ENCODE peak calls at places on chromosomes 7 and 10, in four cellular contexts. One of them, this sample, is unnamed.

GRCh38 chr7:107938448-107939250 is 47.7 kb downstream of the DLD start:
- DNase-seq in caudate nucleus: no peak
- DNase-seq in lower lobe of right lung: no peak
- DNase-seq in CD8-positive, alpha-beta T cell: no peak
- DNase-seq in this sample: no peak

GRCh38 chr7:28169166-28169713 is 11.4 kb downstream of the JAZF1 start:
- DNase-seq in caudate nucleus: no peak
- DNase-seq in lower lobe of right lung: no peak
- DNase-seq in CD8-positive, alpha-beta T cell: no peak
- DNase-seq in this sample: no peak

GRCh38 chr10:89480047-89480446 is 55.3 kb downstream of the SLC16A12 start:
- DNase-seq in caudate nucleus: no peak
- DNase-seq in lower lobe of right lung: no peak
- DNase-seq in CD8-positive, alpha-beta T cell: no peak
- DNase-seq in this sample: no peak

GRCh38 chr10:106355450-106355849 is 809.1 kb downstream of the SORCS1 start:
- DNase-seq in caudate nucleus: no peak
- DNase-seq in lower lobe of right lung: no peak
- DNase-seq in CD8-positive, alpha-beta T cell: no peak
- DNase-seq in this sample: no peak

GRCh38 chr7:80583901-80584300 is 54.5 kb upstream of the CD36 start:
- DNase-seq in caudate nucleus: no peak
- DNase-seq in lower lobe of right lung: no peak
- DNase-seq in CD8-positive, alpha-beta T cell: no peak
- DNase-seq in this sample: no peak

GRCh38 chr7:112876877-112877276 is 86.7 kb upstream of the TMEM168 start:
- DNase-seq in caudate nucleus: no peak
- DNase-seq in lower lobe of right lung: no peak
- DNase-seq in CD8-positive, alpha-beta T cell: no peak
- DNase-seq in this sample: no peak

GRCh38 chr7:33351709-33352108 is 222.3 kb downstream of the BBS9 start:
- DNase-seq in caudate nucleus: no peak
- DNase-seq in lower lobe of right lung: no peak
- DNase-seq in CD8-positive, alpha-beta T cell: no peak
- DNase-seq in this sample: no peak

GRCh38 chr7:2002561-2003450 is 229.9 kb downstream of the MAD1L1 start:
- DNase-seq in caudate nucleus: no peak
- DNase-seq in lower lobe of right lung: peak; percentile 38
- DNase-seq in CD8-positive, alpha-beta T cell: peak; percentile 6
- DNase-seq in this sample: no peak

GRCh38 chr10:102813734-102814455 is 23.3 kb downstream of the CYP17A1 start:
- DNase-seq in caudate nucleus: no peak
- DNase-seq in lower lobe of right lung: no peak
- DNase-seq in CD8-positive, alpha-beta T cell: no peak
- DNase-seq in this sample: no peak

GRCh38 chr10:116686632-116687031 is 55.7 kb downstream of the HSPA12A start:
- DNase-seq in caudate nucleus: no peak
- DNase-seq in lower lobe of right lung: no peak
- DNase-seq in CD8-positive, alpha-beta T cell: no peak
- DNase-seq in this sample: no peak

GRCh38 chr10:23917251-23917908 is 291.6 kb upstream of the KIAA1217 start:
- DNase-seq in caudate nucleus: no peak
- DNase-seq in lower lobe of right lung: no peak
- DNase-seq in CD8-positive, alpha-beta T cell: no peak
- DNase-seq in this sample: no peak

GRCh38 chr10:79084012-79084971 is 15.5 kb downstream of the ZMIZ1 start:
- DNase-seq in caudate nucleus: no peak
- DNase-seq in lower lobe of right lung: peak; percentile 96
- DNase-seq in CD8-positive, alpha-beta T cell: no peak
- DNase-seq in this sample: peak; percentile 49

GRCh38 chr10:79082035-79082373 is 13.2 kb downstream of the ZMIZ1 start:
- DNase-seq in caudate nucleus: no peak
- DNase-seq in lower lobe of right lung: no peak
- DNase-seq in CD8-positive, alpha-beta T cell: no peak
- DNase-seq in this sample: no peak

GRCh38 chr10:79081353-79082034 is 12.7 kb downstream of the ZMIZ1 start:
- DNase-seq in caudate nucleus: no peak
- DNase-seq in lower lobe of right lung: no peak
- DNase-seq in CD8-positive, alpha-beta T cell: no peak
- DNase-seq in this sample: no peak

GRCh38 chr10:79084972-79085597 is 16.3 kb downstream of the ZMIZ1 start:
- DNase-seq in caudate nucleus: no peak
- DNase-seq in lower lobe of right lung: no peak
- DNase-seq in CD8-positive, alpha-beta T cell: no peak
- DNase-seq in this sample: no peak

DNA sequence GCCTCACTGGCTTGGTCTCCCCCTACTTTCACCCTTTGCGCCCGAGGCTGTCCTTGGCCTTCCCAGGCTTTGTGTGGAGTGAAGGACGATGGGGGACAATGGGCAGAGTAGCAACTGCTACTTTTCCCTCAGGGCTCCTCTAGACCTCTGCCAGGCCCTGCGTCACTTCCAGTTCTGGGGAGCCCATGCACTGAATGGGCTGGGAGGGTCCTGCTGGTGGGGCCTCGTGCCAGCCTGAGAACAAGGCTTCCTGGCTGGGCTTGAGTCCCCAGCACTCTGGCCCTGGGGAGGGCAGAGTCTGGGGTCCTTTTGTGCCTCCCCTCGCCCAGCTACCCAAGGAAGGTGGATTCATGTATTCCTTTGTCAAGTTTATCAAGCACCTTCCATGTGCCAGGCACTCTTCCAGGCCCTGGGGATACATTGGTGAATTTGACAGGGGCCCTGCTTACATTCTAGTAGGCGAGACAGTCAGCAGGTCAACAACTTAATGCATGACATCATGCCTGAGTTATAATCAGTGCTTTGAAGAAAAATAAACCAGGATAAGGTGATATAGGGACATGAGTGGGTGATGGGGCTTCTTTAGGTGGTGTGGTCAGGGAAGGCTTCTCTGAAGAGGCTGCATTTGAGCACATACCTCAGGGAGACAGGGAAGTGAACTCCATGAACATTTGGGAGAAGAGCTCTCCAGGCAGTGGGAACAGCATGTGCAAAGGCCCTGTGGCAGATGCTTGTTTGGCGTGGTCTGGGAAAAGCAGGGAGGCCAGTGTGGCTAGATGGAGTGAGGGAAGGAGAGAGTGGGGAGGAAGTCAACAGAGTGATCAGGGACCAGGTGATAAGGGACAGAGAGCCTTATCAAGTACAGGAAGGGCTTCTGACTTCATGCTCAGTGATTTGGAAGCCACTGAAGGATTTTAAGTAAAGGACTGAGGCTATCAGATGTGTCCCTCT is 14.1 kb downstream of the ZMIZ1 start:
- DNase-seq in caudate nucleus: no peak
- DNase-seq in lower lobe of right lung: no peak
- DNase-seq in CD8-positive, alpha-beta T cell: no peak
- DNase-seq in this sample: no peak
- H3K27ac ChIP-seq in caudate nucleus: peak overlapping the region; percentile 9
- H3K27ac ChIP-seq in lower lobe of right lung: peak overlapping the region; percentile 80
- H3K27ac ChIP-seq in CD8-positive, alpha-beta T cell: no peak overlapping the region
- H3K27ac ChIP-seq in this sample: peak overlapping the region; percentile 35

DNA sequence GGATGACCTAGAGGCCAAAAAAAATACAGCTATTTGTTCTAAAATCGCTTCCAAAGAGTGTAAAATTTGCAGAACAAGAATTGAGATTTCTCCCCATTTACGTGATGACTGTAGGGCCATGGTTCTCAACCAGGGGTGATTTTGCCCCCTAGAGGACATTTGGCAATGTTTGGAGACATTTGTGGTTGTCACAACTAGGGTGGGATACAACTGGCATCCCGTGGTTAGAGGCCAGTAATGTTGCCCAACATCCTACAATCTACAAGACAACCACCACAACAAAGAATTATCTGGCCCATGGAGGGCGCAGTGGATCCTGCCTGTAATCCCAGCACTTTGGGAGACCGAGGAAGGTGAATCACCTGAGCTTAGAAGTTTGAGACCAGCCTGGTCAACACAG is 22.8 kb upstream of the MALSU1 start:
- DNase-seq in caudate nucleus: no peak
- DNase-seq in lower lobe of right lung: no peak
- DNase-seq in CD8-positive, alpha-beta T cell: no peak
- DNase-seq in this sample: no peak
- H3K27ac ChIP-seq in caudate nucleus: no peak overlapping the region
- H3K27ac ChIP-seq in lower lobe of right lung: no peak overlapping the region
- H3K27ac ChIP-seq in CD8-positive, alpha-beta T cell: no peak overlapping the region
- H3K27ac ChIP-seq in this sample: no peak overlapping the region

GRCh38 chr7:55308186-55308929 is 56.8 kb upstream of the LANCL2 start:
- DNase-seq in caudate nucleus: no peak
- DNase-seq in lower lobe of right lung: no peak
- DNase-seq in CD8-positive, alpha-beta T cell: no peak
- DNase-seq in this sample: no peak

GRCh38 chr7:55309040-55309991 is 55.8 kb upstream of the LANCL2 start:
- DNase-seq in caudate nucleus: no peak
- DNase-seq in lower lobe of right lung: peak; percentile 48
- DNase-seq in CD8-positive, alpha-beta T cell: peak; percentile 79
- DNase-seq in this sample: no peak

GRCh38 chr7:55305130-55305529 is 60.0 kb upstream of the LANCL2 start:
- DNase-seq in caudate nucleus: no peak
- DNase-seq in lower lobe of right lung: no peak
- DNase-seq in CD8-positive, alpha-beta T cell: no peak
- DNase-seq in this sample: no peak

GRCh38 chr7:55306331-55306730 is 58.8 kb upstream of the LANCL2 start:
- DNase-seq in caudate nucleus: no peak
- DNase-seq in lower lobe of right lung: no peak
- DNase-seq in CD8-positive, alpha-beta T cell: no peak
- DNase-seq in this sample: no peak

DNA sequence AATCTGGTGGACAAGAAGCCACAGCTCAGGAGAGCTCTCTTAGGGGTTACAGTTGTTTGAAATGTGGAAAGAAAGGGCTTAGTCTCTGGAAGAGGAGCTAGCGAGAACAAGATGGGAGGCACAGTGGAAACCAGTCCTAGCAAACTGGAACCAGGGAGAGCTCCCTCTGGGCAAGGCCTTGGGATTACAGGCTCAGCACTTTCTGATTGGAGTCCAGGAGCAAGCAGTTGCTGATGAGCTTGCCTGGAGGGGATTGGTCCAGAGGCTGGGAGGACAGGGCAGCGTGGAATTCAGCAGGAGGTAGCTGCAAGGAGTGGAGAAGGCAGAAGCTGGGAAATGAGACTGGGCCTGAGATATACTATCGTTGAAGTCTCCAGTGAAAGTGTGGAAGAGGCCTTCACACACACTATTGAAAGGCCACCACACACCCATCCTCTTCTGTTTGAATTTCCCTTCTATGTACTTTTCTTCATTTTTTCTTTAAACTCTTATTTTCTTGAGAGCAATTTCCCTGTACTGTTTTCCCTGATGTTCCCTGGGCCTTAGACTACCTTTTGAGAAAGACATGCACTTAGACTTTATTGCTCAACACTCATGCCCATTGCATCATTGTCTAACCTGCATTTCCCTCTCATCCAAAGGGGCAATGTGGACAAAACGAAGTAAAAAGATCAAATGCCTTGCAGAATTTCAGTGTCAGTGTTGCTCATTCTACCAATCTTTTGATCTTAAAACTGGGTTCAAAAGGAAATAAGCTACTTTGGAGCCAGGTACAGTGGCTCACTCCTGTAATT is 57.8 kb upstream of the LANCL2 start:
- DNase-seq in caudate nucleus: no peak
- DNase-seq in lower lobe of right lung: no peak
- DNase-seq in CD8-positive, alpha-beta T cell: no peak
- DNase-seq in this sample: no peak
- H3K27ac ChIP-seq in caudate nucleus: no peak overlapping the region
- H3K27ac ChIP-seq in lower lobe of right lung: no peak overlapping the region
- H3K27ac ChIP-seq in CD8-positive, alpha-beta T cell: no peak overlapping the region
- H3K27ac ChIP-seq in this sample: no peak overlapping the region

GRCh38 chr7:37235813-37236212 is 212.9 kb downstream of the ELMO1 start:
- DNase-seq in caudate nucleus: no peak
- DNase-seq in lower lobe of right lung: no peak
- DNase-seq in CD8-positive, alpha-beta T cell: no peak
- DNase-seq in this sample: no peak
- H3K27ac ChIP-seq in caudate nucleus: peak overlapping the region; percentile 41
- H3K27ac ChIP-seq in lower lobe of right lung: no peak overlapping the region
- H3K27ac ChIP-seq in CD8-positive, alpha-beta T cell: no peak overlapping the region
- H3K27ac ChIP-seq in this sample: peak overlapping the region; percentile 39

GRCh38 chr10:58554316-58554715 is 41.6 kb downstream of the BICC1 start:
- DNase-seq in caudate nucleus: no peak
- DNase-seq in lower lobe of right lung: no peak
- DNase-seq in CD8-positive, alpha-beta T cell: no peak
- DNase-seq in this sample: no peak
- H3K27ac ChIP-seq in caudate nucleus: no peak overlapping the region
- H3K27ac ChIP-seq in lower lobe of right lung: no peak overlapping the region
- H3K27ac ChIP-seq in CD8-positive, alpha-beta T cell: no peak overlapping the region
- H3K27ac ChIP-seq in this sample: no peak overlapping the region

GRCh38 chr7:602341-603141 is 82.9 kb upstream of the PDGFA start:
- DNase-seq in caudate nucleus: no peak
- DNase-seq in lower lobe of right lung: peak; percentile 76
- DNase-seq in CD8-positive, alpha-beta T cell: peak; percentile 34
- DNase-seq in this sample: no peak
- H3K27ac ChIP-seq in caudate nucleus: no peak overlapping the region
- H3K27ac ChIP-seq in lower lobe of right lung: peak overlapping the region; percentile 91
- H3K27ac ChIP-seq in CD8-positive, alpha-beta T cell: peak overlapping the region; percentile 96
- H3K27ac ChIP-seq in this sample: peak overlapping the region; percentile 45

GRCh38 chr10:34794835-34795234 is 20.3 kb downstream of the PARD3 start:
- DNase-seq in caudate nucleus: no peak
- DNase-seq in lower lobe of right lung: no peak
- DNase-seq in CD8-positive, alpha-beta T cell: no peak
- DNase-seq in this sample: no peak

GRCh38 chr10:34798654-34799053 is 16.4 kb downstream of the PARD3 start:
- DNase-seq in caudate nucleus: no peak
- DNase-seq in lower lobe of right lung: no peak
- DNase-seq in CD8-positive, alpha-beta T cell: no peak
- DNase-seq in this sample: no peak

GRCh38 chr10:34796133-34796532 is 19.0 kb downstream of the PARD3 start:
- DNase-seq in caudate nucleus: no peak
- DNase-seq in lower lobe of right lung: no peak
- DNase-seq in CD8-positive, alpha-beta T cell: no peak
- DNase-seq in this sample: no peak

GRCh38 chr10:34795334-34795733 is 19.8 kb downstream of the PARD3 start:
- DNase-seq in caudate nucleus: no peak
- DNase-seq in lower lobe of right lung: no peak
- DNase-seq in CD8-positive, alpha-beta T cell: no peak
- DNase-seq in this sample: no peak

DNA sequence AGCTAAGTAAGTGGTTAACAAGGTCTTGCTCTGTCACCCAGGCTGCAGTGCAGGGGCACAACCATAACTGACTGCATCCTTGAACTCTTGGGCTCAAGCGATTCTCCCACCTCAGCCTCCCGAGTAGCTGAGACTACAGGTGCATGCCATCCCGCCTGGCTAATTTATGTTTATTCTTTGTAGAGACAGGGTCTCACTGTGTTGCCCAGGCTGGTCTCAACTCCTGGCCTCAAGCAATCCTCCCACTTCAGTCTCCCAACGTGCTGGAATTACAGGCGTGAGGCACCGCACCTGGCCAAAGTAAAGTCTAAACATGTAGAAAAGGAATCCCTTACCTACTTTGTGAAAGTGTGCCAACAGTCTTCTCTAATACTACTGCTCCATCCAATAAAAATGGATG is 17.9 kb downstream of the PARD3 start:
- DNase-seq in caudate nucleus: no peak
- DNase-seq in lower lobe of right lung: no peak
- DNase-seq in CD8-positive, alpha-beta T cell: no peak
- DNase-seq in this sample: no peak
- H3K27ac ChIP-seq in caudate nucleus: no peak overlapping the region
- H3K27ac ChIP-seq in lower lobe of right lung: no peak overlapping the region
- H3K27ac ChIP-seq in CD8-positive, alpha-beta T cell: no peak overlapping the region
- H3K27ac ChIP-seq in this sample: no peak overlapping the region

This sample was measured in substantia nigra.